ENCODE peak calls at places on chromosome 16, in eight cellular contexts. W is activated T-helper 1 cell treated with anti-CD3 and anti-CD28 coated beads, Interleukin-12 subunit alpha, Interleukin-12 subunit beta, Interleukin-2, Interleukin-4 antibody, amounts not matched to agents 30 ng/mL and 10 ng/mL and 1 ng/mL, durations not matched to agents 14 hours and 24 hours and 36 hours; T is anterior cingulate cortex; E is activated CD4-positive, alpha-beta T cell treated with anti-CD3 and anti-CD28 coated beads for 24 hours; P is uterus; M is foreskin fibroblast; K is MCF 10A; N is DMS153. Q is an unnamed sample.

GRCh38 chr16:4081577-4082021 is 34.6 kb downstream of the ADCY9 start:
- DNase-seq in W (no peak), T (no peak), E (peak; percentile 3), P (peak; percentile 34), M (no peak), K (no peak), N (no peak), Q (no peak)

GRCh38 chr16:50470687-50471086 is 77.5 kb upstream of the NKD1 start:
- DNase-seq in W (no peak), T (no peak), E (no peak), P (no peak), M (no peak), K (no peak), N (no peak), Q (no peak)

GRCh38 chr16:47779201-47780016 is 318.3 kb downstream of the PHKB start:
- DNase-seq in W (peak; percentile 6), T (peak; percentile 13), E (no peak), P (no peak), M (no peak), K (peak; percentile 3), N (no peak), Q (no peak)

GRCh38 chr16:11211977-11212818 is 43.8 kb downstream of the SOCS1 start:
- DNase-seq in W (no peak), T (no peak), E (no peak), P (no peak), M (no peak), K (no peak), N (no peak), Q (no peak)

GRCh38 chr16:72740346-72740745 is 307.6 kb downstream of the ZFHX3 start:
- DNase-seq in W (no peak), T (no peak), E (no peak), P (no peak), M (peak; percentile 9), K (no peak), N (no peak), Q (no peak)

GRCh38 chr16:85913688-85914422 is 14.9 kb downstream of the IRF8 start:
- DNase-seq in W (no peak), T (no peak), E (no peak), P (no peak), M (no peak), K (no peak), N (no peak), Q (no peak)

GRCh38 chr16:5615868-5616642 is 518.5 kb upstream of the EEF2KMT start:
- DNase-seq in W (peak; percentile 3), T (peak; percentile 32), E (peak; percentile 28), P (no peak), M (no peak), K (no peak), N (peak; percentile 70), Q (peak; percentile 91)

GRCh38 chr16:49356728-49357488 is 16.7 kb upstream of the C16orf78 start:
- DNase-seq in W (no peak), T (no peak), E (no peak), P (no peak), M (no peak), K (no peak), N (no peak), Q (peak; percentile 11)

GRCh38 chr16:1150511-1150982 is 2.4 kb upstream of the CACNA1H start:
- DNase-seq in W (no peak), T (no peak), E (no peak), P (no peak), M (peak; percentile 32), K (no peak), N (no peak), Q (no peak)

GRCh38 chr16:84829168-84829965 is 9.6 kb downstream of the CRISPLD2 start:
- DNase-seq in W (no peak), T (no peak), E (no peak), P (peak; percentile 83), M (peak; percentile 83), K (no peak), N (no peak), Q (no peak)

GRCh38 chr16:11052080-11052808 is 107.9 kb downstream of the CLEC16A start:
- DNase-seq in W (peak; percentile 75), T (no peak), E (peak; percentile 68), P (no peak), M (no peak), K (no peak), N (no peak), Q (no peak)

GRCh38 chr16:55825115-55825728 is 7.7 kb downstream of the CES1 start:
- DNase-seq in W (no peak), T (no peak), E (no peak), P (no peak), M (no peak), K (peak; percentile 87), N (no peak), Q (no peak)

GRCh38 chr16:69448470-69449193 is 24.2 kb downstream of the CYB5B start:
- DNase-seq in W (no peak), T (no peak), E (no peak), P (no peak), M (peak; percentile 41), K (no peak), N (peak; percentile 8), Q (no peak)

GRCh38 chr16:89697616-89698331 is 3.7 kb downstream of the SPATA2L start:
- DNase-seq in W (no peak), T (no peak), E (no peak), P (no peak), M (no peak), K (no peak), N (no peak), Q (no peak)

GRCh38 chr16:31215287-31216115 is 1.4 kb downstream of the PYDC1 start:
- DNase-seq in W (no peak), T (no peak), E (no peak), P (peak; percentile 36), M (peak; percentile 50), K (peak; percentile 48), N (peak; percentile 35), Q (no peak)

GRCh38 chr16:4241601-4242270 is at the start of gene SRL:
- DNase-seq in W (no peak), T (no peak), E (no peak), P (no peak), M (no peak), K (no peak), N (no peak), Q (no peak)

GRCh38 chr16:64172652-64173051 is 949.2 kb downstream of the CDH11 start:
- DNase-seq in W (no peak), T (no peak), E (no peak), P (no peak), M (no peak), K (no peak), N (no peak), Q (no peak)

Q was measured in WERI-Rb-1.